ENCODE peak calls at places on chromosomes 7 and 10, in eight cellular contexts. C is astrocyte of the cerebellum, G is GM18507, A is NCI-H2171 treated with DMSO at 0.1 percent for 48 hours, B is memory B cell, V is lower leg skin, P is AG04449, X is kidney epithelial cell. D is an unnamed sample.

GRCh38 chr10:114703377-114704125 is 45.5 kb upstream of the ABLIM1 start:
- DNase-seq in A (no peak), X (no peak), G (no peak), V (no peak), P (no peak), B (peak; percentile 16), C (no peak), D (no peak)

GRCh38 chr7:143331179-143331825 is 15.4 kb downstream of the CLCN1 start:
- DNase-seq in X (peak; percentile 12), C (peak; percentile 72), P (peak; percentile 81), A (no peak), V (peak; percentile 26), B (no peak), G (no peak), D (no peak)

GRCh38 chr10:33211123-33211878 is 123.2 kb downstream of the NRP1 start:
- DNase-seq in B (no peak), C (no peak), A (no peak), X (no peak), V (no peak), G (no peak), P (no peak), D (no peak)

GRCh38 chr7:143130541-143130940 is 1.3 kb upstream of the PIP start:
- DNase-seq in C (no peak), P (no peak), A (no peak), G (no peak), B (no peak), V (no peak), X (no peak), D (no peak)

GRCh38 chr10:29795856-29796255 is 161.1 kb upstream of the SVIL start:
- DNase-seq in B (no peak), P (no peak), C (no peak), V (no peak), X (no peak), A (no peak), G (no peak), D (no peak)

GRCh38 chr10:97570146-97570788 is 2.3 kb upstream of the ANKRD2 start:
- DNase-seq in B (no peak), P (no peak), A (no peak), X (no peak), V (no peak), C (no peak), G (no peak), D (no peak)

GRCh38 chr10:101219137-101219945 is 9.9 kb downstream of the LBX1 start:
- DNase-seq in G (no peak), V (no peak), X (no peak), A (no peak), B (no peak), C (no peak), P (no peak), D (no peak)

GRCh38 chr10:4095171-4095570 is 310.2 kb upstream of the KLF6 start:
- DNase-seq in B (no peak), A (no peak), X (no peak), C (no peak), G (no peak), V (no peak), P (no peak), D (no peak)

GRCh38 chr10:74500806-74501205 is 325.6 kb upstream of the KAT6B start:
- DNase-seq in A (no peak), V (no peak), B (no peak), G (no peak), X (no peak), P (no peak), C (no peak), D (no peak)

GRCh38 chr7:107034553-107034952 is 10.0 kb upstream of the PRKAR2B start:
- DNase-seq in X (no peak), A (no peak), G (no peak), P (no peak), C (no peak), B (no peak), V (no peak), D (no peak)

GRCh38 chr7:55573526-55573925 is 1.2 kb upstream of the VOPP1 start:
- DNase-seq in A (no peak), G (no peak), V (no peak), X (no peak), C (no peak), P (no peak), B (no peak), D (no peak)

GRCh38 chr7:26670841-26671240 is 193.5 kb downstream of the SKAP2 start:
- DNase-seq in X (no peak), B (no peak), A (no peak), C (no peak), P (no peak), V (no peak), G (no peak), D (no peak)

GRCh38 chr10:114281006-114281405 is 42.0 kb downstream of the VWA2 start:
- DNase-seq in C (no peak), G (no peak), V (no peak), X (no peak), B (no peak), A (no peak), P (no peak), D (no peak)

GRCh38 chr7:20085086-20085485 is 132.1 kb downstream of the MACC1 start:
- DNase-seq in C (no peak), V (no peak), P (no peak), B (no peak), X (no peak), G (no peak), A (no peak), D (no peak)

GRCh38 chr7:119916501-119916900 is 356.5 kb upstream of the KCND2 start:
- DNase-seq in G (no peak), A (no peak), P (no peak), B (no peak), X (no peak), V (no peak), C (no peak), D (no peak)

GRCh38 chr10:103872137-103872933 is 17.0 kb upstream of the SH3PXD2A start:
- DNase-seq in G (no peak), X (no peak), V (peak; percentile 68), B (no peak), P (no peak), C (no peak), A (no peak), D (no peak)

GRCh38 chr7:42107484-42107883 is 129.5 kb downstream of the GLI3 start:
- DNase-seq in G (no peak), B (no peak), P (no peak), X (no peak), C (no peak), A (no peak), V (peak; percentile 44), D (no peak)

GRCh38 chr10:88158506-88159123 is 295.2 kb downstream of the PTEN start:
- DNase-seq in C (no peak), V (no peak), G (no peak), A (no peak), P (no peak), B (no peak), X (no peak), D (no peak)

GRCh38 chr7:6392712-6393666 is 54.8 kb downstream of the DAGLB start:
- DNase-seq in B (no peak), G (no peak), A (no peak), X (peak; percentile 61), P (no peak), V (peak; percentile 76), C (no peak), D (peak; percentile 88)

GRCh38 chr10:89256338-89256737 is 4.8 kb upstream of the LIPA start:
- DNase-seq in B (no peak), A (no peak), C (no peak), G (no peak), V (no peak), P (no peak), X (no peak), D (no peak)

GRCh38 chr10:100022403-100022802 is 12.7 kb upstream of the DNMBP start:
- DNase-seq in X (no peak), A (peak; percentile 33), G (no peak), B (no peak), V (no peak), P (no peak), C (peak; percentile 28), D (no peak)

GRCh38 chr7:108071551-108071950 is 58.6 kb downstream of the LAMB4 start:
- DNase-seq in C (no peak), A (peak; percentile 81), B (no peak), V (no peak), X (no peak), P (no peak), G (no peak), D (no peak)